ENCODE peak calls at places on chromosomes 7 and 10, in six cellular contexts. One of them, this sample, is unnamed.

GRCh38 chr7:2299853-2300512 is 14.3 kb downstream of the SNX8 start:
- DNase-seq in HCT116: no peak
- DNase-seq in K562: no peak
- DNase-seq in WTC11: no peak
- DNase-seq in GM12878: no peak
- DNase-seq in HepG2: no peak
- DNase-seq in this sample: no peak

GRCh38 chr7:139505563-139505962 is 17.9 kb upstream of the CLEC2L start:
- DNase-seq in HepG2: peak
- DNase-seq in WTC11: peak
- DNase-seq in K562: peak
- DNase-seq in HCT116: peak
- DNase-seq in GM12878: no peak
- DNase-seq in this sample: no peak

GRCh38 chr7:20217193-20217948 is at the start of gene MACC1:
- DNase-seq in HCT116: peak
- DNase-seq in HepG2: no peak
- DNase-seq in WTC11: peak
- DNase-seq in K562: peak
- DNase-seq in GM12878: peak
- DNase-seq in this sample: peak

GRCh38 chr7:37224746-37225145 is 223.9 kb downstream of the ELMO1 start:
- DNase-seq in GM12878: no peak
- DNase-seq in HepG2: no peak
- DNase-seq in HCT116: no peak
- DNase-seq in K562: no peak
- DNase-seq in WTC11: no peak
- DNase-seq in this sample: no peak

GRCh38 chr7:4769753-4770152 is 5.7 kb upstream of the AP5Z1 start:
- DNase-seq in HepG2: no peak
- DNase-seq in WTC11: no peak
- DNase-seq in K562: no peak
- DNase-seq in HCT116: no peak
- DNase-seq in GM12878: no peak
- DNase-seq in this sample: no peak

GRCh38 chr7:47327698-47328391 is 254.1 kb downstream of the TNS3 start:
- DNase-seq in HepG2: no peak
- DNase-seq in HCT116: no peak
- DNase-seq in WTC11: peak
- DNase-seq in K562: no peak
- DNase-seq in GM12878: no peak
- DNase-seq in this sample: peak

GRCh38 chr7:45089314-45089891 is 634 bp upstream of the NACAD start:
- DNase-seq in K562: peak
- DNase-seq in WTC11: peak
- DNase-seq in HepG2: no peak
- DNase-seq in HCT116: no peak
- DNase-seq in GM12878: no peak
- DNase-seq in this sample: peak

GRCh38 chr10:52729259-52730104 is 43.1 kb downstream of the MBL2 start:
- DNase-seq in WTC11: no peak
- DNase-seq in HepG2: peak
- DNase-seq in HCT116: peak
- DNase-seq in GM12878: no peak
- DNase-seq in K562: no peak
- DNase-seq in this sample: no peak

GRCh38 chr10:126843299-126843934 is 61.8 kb upstream of the DOCK1 start:
- DNase-seq in WTC11: no peak
- DNase-seq in K562: no peak
- DNase-seq in HepG2: no peak
- DNase-seq in HCT116: no peak
- DNase-seq in GM12878: no peak
- DNase-seq in this sample: no peak

GRCh38 chr7:22726345-22726848 is 603 bp upstream of the IL6 start:
- DNase-seq in K562: peak
- DNase-seq in WTC11: peak
- DNase-seq in GM12878: no peak
- DNase-seq in HepG2: peak
- DNase-seq in HCT116: peak
- DNase-seq in this sample: no peak

GRCh38 chr7:125563557-125563956 is 633.9 kb upstream of the POT1 start:
- DNase-seq in WTC11: no peak
- DNase-seq in HCT116: no peak
- DNase-seq in GM12878: no peak
- DNase-seq in HepG2: no peak
- DNase-seq in K562: no peak
- DNase-seq in this sample: no peak

GRCh38 chr7:44348300-44348699 is 22.9 kb upstream of the CAMK2B start:
- DNase-seq in HCT116: peak
- DNase-seq in WTC11: peak
- DNase-seq in HepG2: peak
- DNase-seq in GM12878: no peak
- DNase-seq in K562: peak
- DNase-seq in this sample: no peak

GRCh38 chr10:80477813-80478212 is 23.7 kb downstream of the TSPAN14 start:
- DNase-seq in K562: no peak
- DNase-seq in HCT116: peak
- DNase-seq in HepG2: no peak
- DNase-seq in GM12878: no peak
- DNase-seq in WTC11: no peak
- DNase-seq in this sample: no peak

GRCh38 chr10:102645388-102645740 is 1.1 kb downstream of the TRIM8 start:
- DNase-seq in HCT116: peak
- DNase-seq in WTC11: no peak
- DNase-seq in GM12878: no peak
- DNase-seq in HepG2: peak
- DNase-seq in K562: no peak
- DNase-seq in this sample: no peak

GRCh38 chr7:136868496-136869005 is at the start of gene CHRM2:
- DNase-seq in HepG2: no peak
- DNase-seq in HCT116: no peak
- DNase-seq in WTC11: peak
- DNase-seq in K562: no peak
- DNase-seq in GM12878: no peak
- DNase-seq in this sample: no peak

GRCh38 chr10:122286872-122287271 is 15.8 kb downstream of the BTBD16 start:
- DNase-seq in WTC11: peak
- DNase-seq in HCT116: no peak
- DNase-seq in GM12878: no peak
- DNase-seq in HepG2: no peak
- DNase-seq in K562: no peak
- DNase-seq in this sample: no peak

GRCh38 chr7:26653966-26654365 is 210.4 kb downstream of the SKAP2 start:
- DNase-seq in WTC11: no peak
- DNase-seq in HCT116: no peak
- DNase-seq in K562: no peak
- DNase-seq in GM12878: no peak
- DNase-seq in HepG2: no peak
- DNase-seq in this sample: no peak

GRCh38 chr10:128210215-128211063 is 84.2 kb upstream of the MKI67 start:
- DNase-seq in HepG2: peak
- DNase-seq in K562: peak
- DNase-seq in GM12878: no peak
- DNase-seq in HCT116: peak
- DNase-seq in WTC11: peak
- DNase-seq in this sample: peak

GRCh38 chr7:135160858-135161653 is 9.5 kb downstream of the CYREN start:
- DNase-seq in HepG2: no peak
- DNase-seq in GM12878: no peak
- DNase-seq in WTC11: no peak
- DNase-seq in K562: no peak
- DNase-seq in HCT116: no peak
- DNase-seq in this sample: no peak

GRCh38 chr7:28921822-28922221 is 36.3 kb downstream of the TRIL start:
- DNase-seq in K562: peak
- DNase-seq in GM12878: no peak
- DNase-seq in HCT116: peak
- DNase-seq in WTC11: peak
- DNase-seq in HepG2: peak
- DNase-seq in this sample: no peak

GRCh38 chr10:66656499-66656898 is 269.3 kb upstream of the LRRTM3 start:
- DNase-seq in WTC11: no peak
- DNase-seq in K562: no peak
- DNase-seq in GM12878: no peak
- DNase-seq in HepG2: no peak
- DNase-seq in HCT116: no peak
- DNase-seq in this sample: no peak

GRCh38 chr7:149077594-149077993 is 12.9 kb downstream of the ZNF786 start:
- DNase-seq in WTC11: no peak
- DNase-seq in HepG2: no peak
- DNase-seq in K562: no peak
- DNase-seq in HCT116: no peak
- DNase-seq in GM12878: no peak
- DNase-seq in this sample: no peak

GRCh38 chr10:104339469-104340098 is 1.3 kb upstream of the ITPRIP start:
- DNase-seq in GM12878: no peak
- DNase-seq in HCT116: no peak
- DNase-seq in HepG2: peak
- DNase-seq in K562: no peak
- DNase-seq in WTC11: no peak
- DNase-seq in this sample: no peak

GRCh38 chr7:108002726-108003590 is at the start of gene LAMB1:
- DNase-seq in HCT116: no peak
- DNase-seq in GM12878: no peak
- DNase-seq in K562: peak
- DNase-seq in HepG2: peak
- DNase-seq in WTC11: peak
- DNase-seq in this sample: peak

GRCh38 chr7:5525271-5526189 is 101.9 kb upstream of the TNRC18 start:
- DNase-seq in GM12878: peak
- DNase-seq in K562: no peak
- DNase-seq in WTC11: no peak
- DNase-seq in HepG2: peak
- DNase-seq in HCT116: peak
- DNase-seq in this sample: no peak

GRCh38 chr7:106021211-106022067 is 58.4 kb downstream of the CDHR3 start:
- DNase-seq in WTC11: peak
- DNase-seq in GM12878: no peak
- DNase-seq in K562: no peak
- DNase-seq in HCT116: no peak
- DNase-seq in HepG2: no peak
- DNase-seq in this sample: no peak

GRCh38 chr7:95649546-95649945 is 53.2 kb upstream of the PDK4 start:
- DNase-seq in HCT116: no peak
- DNase-seq in WTC11: no peak
- DNase-seq in HepG2: no peak
- DNase-seq in GM12878: no peak
- DNase-seq in K562: no peak
- DNase-seq in this sample: no peak

GRCh38 chr10:124935946-124936345 is 6.0 kb upstream of the ZRANB1 start:
- DNase-seq in K562: peak
- DNase-seq in HCT116: no peak
- DNase-seq in HepG2: no peak
- DNase-seq in WTC11: no peak
- DNase-seq in GM12878: no peak
- DNase-seq in this sample: no peak

GRCh38 chr10:129766611-129767550 is 197.2 kb downstream of the EBF3 start:
- DNase-seq in HCT116: no peak
- DNase-seq in WTC11: peak
- DNase-seq in HepG2: no peak
- DNase-seq in GM12878: no peak
- DNase-seq in K562: no peak
- DNase-seq in this sample: peak

GRCh38 chr10:70234668-70235447 is 1.6 kb upstream of the PPA1 start:
- DNase-seq in K562: no peak
- DNase-seq in GM12878: no peak
- DNase-seq in WTC11: no peak
- DNase-seq in HepG2: no peak
- DNase-seq in HCT116: no peak
- DNase-seq in this sample: no peak

DNA sequence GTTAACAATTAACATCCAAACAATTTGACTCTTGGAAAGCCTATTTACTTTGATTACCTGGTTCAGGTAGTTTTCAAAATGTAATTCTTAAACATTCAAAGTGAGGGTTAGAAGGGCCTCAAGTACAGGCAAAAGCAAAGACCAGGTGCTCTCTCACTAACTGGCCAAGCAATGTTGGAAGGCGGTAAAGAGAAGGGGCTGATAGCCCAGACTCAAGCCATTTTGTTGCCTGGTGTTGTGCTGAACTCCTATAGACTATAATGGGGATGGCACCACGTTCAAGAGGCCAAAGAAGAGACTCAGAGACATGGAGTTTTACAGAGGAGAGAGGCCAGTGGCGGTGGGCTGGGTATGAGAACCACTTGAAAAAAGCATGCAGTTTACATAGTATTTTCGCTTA is 12.6 kb upstream of the ADD3 start:
- DNase-seq in GM12878: no peak
- DNase-seq in HepG2: no peak
- DNase-seq in K562: no peak
- DNase-seq in WTC11: no peak
- DNase-seq in HCT116: no peak
- DNase-seq in this sample: no peak
- TF ChIP-seq ATF3 in GM12878: no peak
- TF ChIP-seq ATF3 in HepG2: no peak
- TF ChIP-seq ATF3 in K562: no peak
- TF ChIP-seq ATF3 in WTC11: no peak
- TF ChIP-seq ATF3 in HCT116: no peak
- TF ChIP-seq ATF3 in this sample: no peak

GRCh38 chr7:41035788-41036187 is 667.1 kb downstream of the INHBA start:
- DNase-seq in GM12878: no peak
- DNase-seq in WTC11: no peak
- DNase-seq in HepG2: no peak
- DNase-seq in HCT116: no peak
- DNase-seq in K562: no peak
- DNase-seq in this sample: no peak
- TF ChIP-seq ATF3 in GM12878: no peak
- TF ChIP-seq ATF3 in WTC11: no peak
- TF ChIP-seq ATF3 in HepG2: no peak
- TF ChIP-seq ATF3 in HCT116: no peak
- TF ChIP-seq ATF3 in K562: no peak
- TF ChIP-seq ATF3 in this sample: no peak

GRCh38 chr10:93893646-93894515 is at the start of gene SLC35G1:
- DNase-seq in HepG2: peak
- DNase-seq in GM12878: peak
- DNase-seq in K562: peak
- DNase-seq in WTC11: peak
- DNase-seq in HCT116: peak
- DNase-seq in this sample: peak
- TF ChIP-seq ATF3 in HepG2: no peak
- TF ChIP-seq ATF3 in GM12878: no peak
- TF ChIP-seq ATF3 in K562: no peak
- TF ChIP-seq ATF3 in WTC11: no peak
- TF ChIP-seq ATF3 in HCT116: no peak
- TF ChIP-seq ATF3 in this sample: no peak

GRCh38 chr7:99579956-99580777 is 17.9 kb upstream of the TMEM225B start:
- DNase-seq in GM12878: no peak
- DNase-seq in HCT116: no peak
- DNase-seq in K562: peak
- DNase-seq in HepG2: peak
- DNase-seq in WTC11: peak
- DNase-seq in this sample: no peak
- TF ChIP-seq ATF3 in GM12878: no peak
- TF ChIP-seq ATF3 in HCT116: no peak
- TF ChIP-seq ATF3 in K562: no peak
- TF ChIP-seq ATF3 in HepG2: no peak
- TF ChIP-seq ATF3 in WTC11: no peak
- TF ChIP-seq ATF3 in this sample: no peak

GRCh38 chr7:131724776-131725345 is 168.4 kb upstream of the PODXL start:
- DNase-seq in WTC11: no peak
- DNase-seq in K562: no peak
- DNase-seq in HepG2: no peak
- DNase-seq in GM12878: no peak
- DNase-seq in HCT116: no peak
- DNase-seq in this sample: peak
- TF ChIP-seq ATF3 in WTC11: no peak
- TF ChIP-seq ATF3 in K562: no peak
- TF ChIP-seq ATF3 in HepG2: no peak
- TF ChIP-seq ATF3 in GM12878: no peak
- TF ChIP-seq ATF3 in HCT116: no peak
- TF ChIP-seq ATF3 in this sample: no peak

GRCh38 chr7:113198226-113198625 is 79.9 kb upstream of the SMIM30 start:
- DNase-seq in K562: no peak
- DNase-seq in HCT116: no peak
- DNase-seq in WTC11: no peak
- DNase-seq in HepG2: no peak
- DNase-seq in GM12878: no peak
- DNase-seq in this sample: no peak
- TF ChIP-seq ATF3 in K562: no peak
- TF ChIP-seq ATF3 in HCT116: no peak
- TF ChIP-seq ATF3 in WTC11: no peak
- TF ChIP-seq ATF3 in HepG2: no peak
- TF ChIP-seq ATF3 in GM12878: no peak
- TF ChIP-seq ATF3 in this sample: no peak